ENCODE peak calls at places on chromosomes 7 and 10, in nine cellular contexts. K, N, U, L, C, P, V, X and W are unnamed samples.

GRCh38 chr10:21336476-21337170 is 188.9 kb downstream of the SKIDA1 start:
- DNase-seq in L (no peak), V (peak; percentile 54), C (no peak), X (peak; percentile 96), U (peak; percentile 88), K (peak; percentile 28), P (peak; percentile 90), N (peak; percentile 93), W (peak; percentile 68)

GRCh38 chr10:23408330-23408976 is 30.4 kb upstream of the OTUD1 start:
- DNase-seq in X (peak; percentile 2), K (no peak), N (no peak), U (no peak), L (no peak), V (no peak), C (no peak), P (no peak), W (no peak)

GRCh38 chr7:100190059-100190711 is 12.5 kb downstream of the STAG3 start:
- DNase-seq in C (no peak), L (no peak), V (no peak), P (peak; percentile 19), U (peak; percentile 69), K (no peak), N (no peak), X (peak; percentile 18), W (no peak)

GRCh38 chr7:106047146-106047545 is 65.0 kb downstream of the SYPL1 start:
- DNase-seq in X (no peak), V (no peak), N (no peak), P (no peak), U (no peak), C (no peak), L (no peak), K (no peak), W (no peak)

GRCh38 chr7:101736077-101736476 is 81.3 kb upstream of the CUX1 start:
- DNase-seq in P (no peak), V (peak; percentile 38), C (no peak), L (no peak), N (no peak), U (no peak), K (no peak), X (no peak), W (no peak)

GRCh38 chr7:48537561-48537960 is 366.3 kb downstream of the ABCA13 start:
- DNase-seq in P (peak; percentile 93), V (no peak), C (no peak), X (no peak), U (no peak), L (no peak), N (no peak), K (no peak), W (no peak)

GRCh38 chr7:50540785-50541579 is 24.2 kb downstream of the DDC start:
- DNase-seq in L (no peak), U (no peak), C (no peak), N (no peak), P (no peak), K (no peak), V (no peak), X (no peak), W (peak; percentile 22)

GRCh38 chr10:28678687-28679457 is 1.6 kb downstream of the BAMBI start:
- DNase-seq in N (peak; percentile 49), P (peak; percentile 36), K (no peak), C (no peak), U (peak; percentile 71), X (peak; percentile 51), L (no peak), V (peak; percentile 42), W (no peak)

GRCh38 chr10:96524745-96525144 is 11.0 kb upstream of the TLL2 start:
- DNase-seq in X (no peak), L (no peak), N (no peak), U (peak; percentile 25), C (no peak), K (no peak), P (no peak), V (no peak), W (no peak)

GRCh38 chr7:47361229-47361628 is 220.7 kb downstream of the TNS3 start:
- DNase-seq in X (no peak), P (peak; percentile 7), C (peak; percentile 32), V (no peak), K (no peak), N (no peak), U (no peak), L (no peak), W (no peak)

DNA sequence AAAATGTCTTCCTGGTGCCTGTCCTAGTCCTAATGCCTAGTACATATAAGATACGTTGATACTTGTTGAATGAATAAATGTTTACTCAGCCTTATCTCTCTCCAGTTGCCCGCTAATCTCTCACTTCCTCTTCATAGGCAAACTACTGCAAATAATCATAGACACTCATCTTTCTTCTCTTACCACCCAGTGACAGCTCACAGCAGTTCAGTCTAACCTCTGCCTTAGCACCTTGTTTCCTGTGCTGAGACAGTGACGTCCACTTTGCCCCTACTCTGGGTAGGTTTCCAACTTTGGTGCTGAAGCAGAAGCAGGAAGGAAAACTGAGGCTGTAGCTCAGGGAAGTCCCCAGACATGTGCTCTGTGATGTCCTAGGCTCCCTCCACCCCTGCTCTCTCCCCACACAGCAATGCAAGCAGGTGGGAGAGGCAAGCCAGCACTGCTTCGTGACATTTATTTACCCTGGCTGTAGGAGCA is 45.5 kb upstream of the RHOBTB1 start:
- DNase-seq in U (no peak), P (no peak), N (no peak), C (peak; percentile 30), K (no peak), V (no peak), X (no peak), L (no peak), W (no peak)
- H3K27ac ChIP-seq in U (no peak overlapping the region), P (no peak overlapping the region), N (no peak overlapping the region), C (no peak overlapping the region), K (no peak overlapping the region), V (no peak overlapping the region), X (no peak overlapping the region), L (no peak overlapping the region), W (no peak overlapping the region)

DNA sequence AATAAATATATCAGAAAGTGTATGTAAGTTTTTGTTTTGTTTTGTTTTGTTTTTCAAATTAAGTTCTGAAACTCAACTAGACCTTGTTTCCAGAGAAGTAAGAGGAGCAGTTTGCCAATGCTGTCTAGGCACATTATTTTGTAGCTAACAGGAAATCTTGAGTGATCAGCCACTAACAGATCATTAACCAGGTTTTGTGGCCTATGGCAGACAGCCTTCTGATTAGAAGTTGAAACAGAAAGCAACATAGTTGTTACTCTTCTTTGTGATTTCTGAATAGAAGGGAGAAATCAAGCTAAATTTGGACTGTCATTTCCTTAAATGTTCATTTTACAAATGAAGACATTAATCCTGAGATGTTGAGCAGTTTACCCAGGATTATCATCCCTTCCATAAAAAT is 142.6 kb downstream of the PLXDC2 start:
- DNase-seq in P (no peak), N (no peak), C (no peak), K (no peak), L (no peak), X (no peak), U (no peak), V (no peak), W (no peak)
- H3K4me1 ChIP-seq in P (no peaks in the 10 kb centered on the region), N (no peaks in the 10 kb centered on the region), C (peaks cover 9% of the 10 kb centered on the region), K (peaks cover 27% of the 10 kb centered on the region), L (no peaks in the 10 kb centered on the region), X (no peaks in the 10 kb centered on the region), U (peaks cover 55% of the 10 kb centered on the region), V (peaks cover 19% of the 10 kb centered on the region), W (no peaks in the 10 kb centered on the region)

GRCh38 chr7:158494162-158494586 is 93.4 kb downstream of the PTPRN2 start:
- DNase-seq in U (no peak), X (no peak), V (no peak), L (no peak), C (peak; percentile 64), N (no peak), P (no peak), K (no peak), W (no peak)

GRCh38 chr7:158495780-158496179 is 91.8 kb downstream of the PTPRN2 start:
- DNase-seq in K (no peak), U (peak; percentile 15), P (no peak), N (no peak), L (peak; percentile 77), V (no peak), C (peak; percentile 72), X (no peak), W (no peak)

GRCh38 chr7:158497627-158498026 is 90.0 kb downstream of the PTPRN2 start:
- DNase-seq in K (no peak), U (no peak), X (no peak), L (no peak), P (no peak), N (no peak), V (no peak), C (no peak), W (no peak)

GRCh38 chr7:158494643-158495042 is 93.0 kb downstream of the PTPRN2 start:
- DNase-seq in L (no peak), K (no peak), P (no peak), X (no peak), V (no peak), U (no peak), C (no peak), N (no peak), W (no peak)

DNA sequence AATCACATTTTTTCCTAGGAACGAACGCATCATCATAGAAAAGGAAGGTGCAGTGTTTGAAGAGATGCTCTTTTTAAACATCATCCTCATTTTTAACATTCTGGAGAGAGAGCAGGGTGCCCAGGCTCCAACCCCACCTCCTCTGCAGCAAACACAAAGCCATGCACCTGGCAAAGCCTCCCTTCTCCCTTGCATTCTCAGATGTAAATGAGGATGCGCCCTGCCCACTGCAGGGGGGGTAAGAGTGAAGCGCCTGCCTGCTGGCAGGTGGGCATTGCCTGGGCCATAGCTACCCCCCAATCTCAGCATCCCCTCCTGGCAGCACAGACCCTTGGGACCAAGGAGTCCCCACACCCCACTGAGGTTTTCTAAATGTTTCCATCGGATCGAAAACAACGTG is 92.4 kb downstream of the PTPRN2 start:
- DNase-seq in N (no peak), P (no peak), X (no peak), L (no peak), C (no peak), U (no peak), K (no peak), V (no peak), W (no peak)
- TF ChIP-seq CTCF in N (no peak), P (no peak), X (no peak), L (no peak), C (no peak), U (no peak), K (no peak), V (no peak), W (no peak)

GRCh38 chr7:76129836-76130235 is 71.9 kb upstream of the SRRM3 start:
- DNase-seq in X (no peak), L (no peak), C (no peak), P (no peak), K (no peak), N (no peak), U (no peak), V (no peak), W (no peak)

GRCh38 chr7:76129366-76129765 is 72.3 kb upstream of the SRRM3 start:
- DNase-seq in C (no peak), N (no peak), P (no peak), X (peak; percentile 20), U (no peak), K (no peak), V (no peak), L (no peak), W (no peak)

GRCh38 chr7:76133164-76133775 is 68.4 kb upstream of the SRRM3 start:
- DNase-seq in L (no peak), N (no peak), P (no peak), V (no peak), X (no peak), C (no peak), K (no peak), U (no peak), W (no peak)

GRCh38 chr7:76131872-76132271 is 69.8 kb upstream of the SRRM3 start:
- DNase-seq in L (no peak), P (no peak), X (no peak), N (no peak), V (no peak), U (no peak), K (no peak), C (no peak), W (no peak)

GRCh38 chr7:76133839-76134238 is 67.9 kb upstream of the SRRM3 start:
- DNase-seq in V (no peak), U (no peak), P (no peak), N (no peak), K (no peak), X (no peak), C (no peak), L (no peak), W (no peak)
- H3K27ac ChIP-seq in V (no peak overlapping the region), U (no peak overlapping the region), P (no peak overlapping the region), N (no peak overlapping the region), K (no peak overlapping the region), X (no peak overlapping the region), C (peak overlapping the region; percentile 23), L (no peak overlapping the region), W (no peak overlapping the region)